ENCODE peak calls at places on chromosomes 13 and 19, in five cellular contexts. R, J, L, P and K are unnamed samples.

GRCh38 chr13:50991624-50992610 is 82.3 kb downstream of the RNASEH2B start:
- DNase-seq in L (no peak), J (no peak), R (no peak), P (no peak), K (no peak)

GRCh38 chr19:56119585-56119978 is 1.5 kb downstream of the ZNF787 start:
- DNase-seq in P (no peak), R (no peak), L (no peak), J (peak; percentile 63), K (no peak)

GRCh38 chr19:13839938-13840750 is 36.8 kb upstream of the NANOS3 start:
- DNase-seq in P (no peak), J (peak; percentile 76), R (peak; percentile 88), L (peak; percentile 65), K (no peak)

GRCh38 chr13:102680842-102681725 is 13.8 kb downstream of the METTL21C start:
- DNase-seq in L (no peak), P (no peak), R (no peak), J (no peak), K (no peak)

GRCh38 chr19:49338023-49338677 is 2.9 kb downstream of the CD37 start:
- DNase-seq in L (no peak), P (no peak), R (peak; percentile 79), J (no peak), K (no peak)

GRCh38 chr13:44857061-44857460 is 132.2 kb downstream of the NUFIP1 start:
- DNase-seq in J (no peak), L (no peak), R (no peak), P (no peak), K (peak; percentile 7)

GRCh38 chr13:28355046-28355821 is 139.7 kb downstream of the FLT1 start:
- DNase-seq in P (no peak), J (no peak), L (no peak), R (no peak), K (no peak)

GRCh38 chr13:79724348-79725103 is 243.6 kb downstream of the NDFIP2 start:
- DNase-seq in R (no peak), P (no peak), J (no peak), L (no peak), K (no peak)

GRCh38 chr19:20470345-20471119 is 95.0 kb downstream of the ZNF737 start:
- DNase-seq in R (no peak), P (no peak), J (no peak), L (no peak), K (no peak)

GRCh38 chr19:10352764-10353671 is 13.6 kb upstream of the ICAM3 start:
- DNase-seq in R (no peak), P (no peak), J (peak; percentile 70), L (peak; percentile 84), K (peak; percentile 66)

GRCh38 chr13:73715114-73715909 is 418.9 kb downstream of the KLF12 start:
- DNase-seq in P (no peak), J (no peak), L (no peak), R (no peak), K (no peak)

GRCh38 chr19:2201473-2202148 is 34.5 kb downstream of the PLEKHJ1 start:
- DNase-seq in P (no peak), R (no peak), L (no peak), J (no peak), K (no peak)

GRCh38 chr19:33063356-33064116 is 1.2 kb downstream of the RHPN2 start:
- DNase-seq in J (no peak), P (no peak), R (no peak), L (no peak), K (no peak)

GRCh38 chr13:62613819-62614218 is 1198.2 kb upstream of the PCDH20 start:
- DNase-seq in R (no peak), L (no peak), J (no peak), P (no peak), K (no peak)

GRCh38 chr19:1251503-1252220 is 3.3 kb downstream of the MIDN start:
- DNase-seq in L (peak; percentile 84), P (peak; percentile 59), R (no peak), J (peak; percentile 80), K (no peak)

GRCh38 chr13:72384186-72384823 is 343.1 kb downstream of the MZT1 start:
- DNase-seq in P (no peak), L (no peak), R (no peak), J (no peak), K (no peak)

GRCh38 chr13:34657716-34658115 is 284.4 kb upstream of the NBEA start:
- DNase-seq in J (no peak), P (no peak), R (no peak), L (no peak), K (no peak)

GRCh38 chr13:27977476-27978300 is 8.6 kb upstream of the CDX2 start:
- DNase-seq in L (no peak), J (no peak), P (no peak), R (peak; percentile 41), K (no peak)

GRCh38 chr13:39148513-39148961 is 110.3 kb downstream of the NHLRC3 start:
- DNase-seq in L (no peak), P (no peak), J (no peak), R (no peak), K (no peak)

GRCh38 chr19:17441241-17442135 is 7.0 kb downstream of the TMEM221 start:
- DNase-seq in P (no peak), R (no peak), J (no peak), L (no peak), K (no peak)

GRCh38 chr13:59651479-59651878 is 512.2 kb downstream of the DIAPH3 start:
- DNase-seq in P (no peak), L (no peak), R (no peak), J (no peak), K (no peak)

GRCh38 chr13:71922191-71922590 is 55.2 kb upstream of the DACH1 start:
- DNase-seq in L (no peak), P (no peak), R (no peak), J (no peak), K (no peak)

GRCh38 chr13:100946588-100946987 is 272.0 kb upstream of the TMTC4 start:
- DNase-seq in L (no peak), P (no peak), J (no peak), R (no peak), K (no peak)

GRCh38 chr13:111114362-111115050 is 604 bp upstream of the ARHGEF7 start:
- DNase-seq in P (no peak), J (peak; percentile 69), R (no peak), L (peak; percentile 58), K (peak; percentile 69)

GRCh38 chr13:50162567-50162966 is 147.3 kb downstream of the KCNRG start:
- DNase-seq in P (no peak), J (no peak), L (no peak), R (no peak), K (no peak)

GRCh38 chr13:48901786-48902185 is 73.9 kb upstream of the FNDC3A start:
- DNase-seq in P (no peak), R (no peak), L (no peak), J (no peak), K (no peak)

GRCh38 chr13:52599037-52599852 is 43.0 kb upstream of the HNRNPA1L2 start:
- DNase-seq in J (no peak), P (no peak), R (no peak), L (no peak), K (no peak)

GRCh38 chr13:52597676-52598075 is 44.6 kb upstream of the HNRNPA1L2 start:
- DNase-seq in J (no peak), L (no peak), R (no peak), P (no peak), K (no peak)

GRCh38 chr13:52600666-52601065 is 41.6 kb upstream of the HNRNPA1L2 start:
- DNase-seq in L (no peak), J (no peak), R (no peak), P (no peak), K (no peak)

DNA sequence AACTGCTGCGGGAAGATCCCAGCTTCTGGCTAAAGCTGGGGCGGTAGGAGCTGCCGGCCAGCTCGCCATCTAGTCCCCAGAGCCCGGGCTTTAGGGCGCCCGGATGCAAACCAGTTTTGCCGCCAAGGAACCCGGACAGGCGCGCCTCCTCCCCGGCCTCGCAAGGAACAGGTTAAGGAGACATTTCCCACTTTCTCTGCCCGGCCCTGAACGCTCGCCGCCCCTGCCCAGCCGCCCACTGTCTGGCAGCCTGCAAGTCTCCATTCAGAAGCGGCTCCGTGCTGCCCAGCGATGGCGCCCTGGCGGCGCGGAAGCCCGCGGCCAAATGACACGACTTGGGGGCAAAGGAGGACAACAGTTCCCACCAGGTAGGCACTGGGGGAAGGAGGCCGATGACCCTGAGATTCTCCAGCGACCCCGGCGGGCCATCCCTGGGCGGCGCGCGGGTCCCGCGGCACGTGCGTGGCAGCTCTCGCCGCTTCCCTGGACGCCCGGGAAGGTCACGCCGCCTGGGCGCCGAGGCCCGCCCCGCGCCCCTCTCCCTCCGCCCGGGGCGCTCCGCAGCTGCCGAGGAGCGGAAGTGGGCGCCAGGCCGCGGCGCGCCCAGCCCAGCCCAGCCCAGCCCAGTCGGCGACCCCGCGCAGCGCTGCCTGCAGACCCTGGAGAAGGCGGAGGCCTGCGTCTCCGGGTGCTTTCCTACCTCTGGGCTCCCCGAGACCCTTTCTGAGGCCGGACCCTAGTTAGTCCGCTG is 42.2 kb upstream of the HNRNPA1L2 start:
- DNase-seq in J (peak; percentile 30), R (no peak), L (peak; percentile 42), P (no peak), K (no peak)
- TF ChIP-seq CTCF in J (no peak), R (no peak), L (peak; percentile 18), P (no peak), K (no peak)

GRCh38 chr13:76976488-76976887 is 15.4 kb upstream of the CLN5 start:
- DNase-seq in L (no peak), P (no peak), R (no peak), J (no peak), K (no peak)
- H3K27ac ChIP-seq in L (no peak overlapping the region), P (no peak overlapping the region), R (peak overlapping the region; percentile 8), J (no peak overlapping the region), K (no peak overlapping the region)

GRCh38 chr19:6500837-6501739 is 1.0 kb downstream of the TUBB4A start:
- DNase-seq in L (no peak), R (no peak), P (no peak), J (no peak), K (no peak)
- TF ChIP-seq CTCF in L (no peak), R (no peak), P (no peak), J (no peak), K (no peak)

DNA sequence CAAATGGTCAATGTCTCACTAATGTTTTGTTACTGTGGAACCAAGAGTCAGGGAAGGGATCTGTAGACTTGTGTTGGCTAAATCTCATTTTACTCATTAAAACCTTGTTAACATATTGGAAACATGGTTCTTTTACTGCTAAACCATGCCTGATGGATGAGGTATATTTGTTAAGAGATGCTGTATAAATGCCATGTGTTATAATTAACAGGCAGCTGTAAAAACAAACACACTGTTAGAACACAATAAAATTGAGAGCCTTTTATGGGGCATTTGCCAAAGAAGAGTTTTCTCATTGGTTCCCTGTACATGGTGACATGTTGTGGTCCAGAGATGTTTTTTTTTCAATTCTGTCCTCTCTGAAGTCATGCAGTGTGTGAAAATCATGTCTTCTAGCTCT is 121.9 kb downstream of the ESD start:
- DNase-seq in J (no peak), P (no peak), R (no peak), L (no peak), K (no peak)
- H3K27ac ChIP-seq in J (no peak overlapping the region), P (no peak overlapping the region), R (no peak overlapping the region), L (peak overlapping the region; percentile 66), K (no peak overlapping the region)

GRCh38 chr19:35116085-35116801 is 620 bp downstream of the FXYD3 start:
- DNase-seq in J (no peak), P (no peak), L (no peak), R (no peak), K (no peak)

GRCh38 chr19:35110974-35111373 is 4.6 kb upstream of the FXYD3 start:
- DNase-seq in R (no peak), J (no peak), P (no peak), L (no peak), K (no peak)

GRCh38 chr19:35115538-35115951 is at the start of gene FXYD3:
- DNase-seq in R (no peak), J (no peak), L (no peak), P (no peak), K (no peak)

GRCh38 chr19:35114656-35115537 is 726 bp upstream of the FXYD3 start:
- DNase-seq in R (no peak), L (peak; percentile 72), J (peak; percentile 67), P (no peak), K (no peak)

GRCh38 chr19:35112995-35113693 is 2.5 kb upstream of the FXYD3 start:
- DNase-seq in R (no peak), L (no peak), J (no peak), P (no peak), K (no peak)
- TF ChIP-seq CTCF in R (no peak), L (no peak), J (no peak), P (no peak), K (no peak)